ENCODE peak calls at places on chromosomes 7 and 10, in four cellular contexts. Z, O, I and Q are unnamed samples.

GRCh38 chr10:129481641-129482040 is 14.6 kb downstream of the MGMT start:
- DNase-seq in Z (no peak), O (no peak), I (no peak), Q (no peak)

GRCh38 chr7:156131881-156132280 is 319.6 kb upstream of the SHH start:
- DNase-seq in Z (no peak), O (no peak), I (no peak), Q (no peak)

GRCh38 chr10:92965314-92965713 is 95.3 kb upstream of the CYP26C1 start:
- DNase-seq in Z (peak), O (no peak), I (peak), Q (no peak)

GRCh38 chr7:1028775-1029636 is 15.3 kb upstream of the GPR146 start:
- DNase-seq in Z (peak), O (peak), I (peak), Q (peak)

GRCh38 chr7:29194206-29194593 is 375 bp upstream of the CHN2 start:
- DNase-seq in Z (no peak), O (no peak), I (no peak), Q (no peak)

GRCh38 chr10:44982114-44982460 is 3.5 kb upstream of the DEPP1 start:
- DNase-seq in Z (peak), O (peak), I (peak), Q (peak)

GRCh38 chr7:18457832-18458231 is 37.7 kb upstream of the HDAC9 start:
- DNase-seq in Z (no peak), O (no peak), I (no peak), Q (no peak)

GRCh38 chr7:96701258-96701657 is 8.4 kb downstream of the SEM1 start:
- DNase-seq in Z (no peak), O (no peak), I (no peak), Q (no peak)

GRCh38 chr7:151790826-151791379 is 86.0 kb downstream of the PRKAG2 start:
- DNase-seq in Z (no peak), O (no peak), I (no peak), Q (no peak)

GRCh38 chr10:113493195-113493594 is 59.7 kb upstream of the HABP2 start:
- DNase-seq in Z (peak), O (peak), I (no peak), Q (no peak)

GRCh38 chr7:43071604-43072003 is 40.8 kb upstream of the HECW1 start:
- DNase-seq in Z (peak), O (no peak), I (peak), Q (no peak)

GRCh38 chr7:78760620-78761355 is 692.7 kb downstream of the MAGI2 start:
- DNase-seq in Z (peak), O (no peak), I (no peak), Q (no peak)

GRCh38 chr7:85529197-85529596 is 342.3 kb upstream of the SEMA3D start:
- DNase-seq in Z (no peak), O (no peak), I (no peak), Q (no peak)

GRCh38 chr10:95841711-95842498 is 65.9 kb upstream of the CC2D2B start:
- DNase-seq in Z (peak), O (peak), I (peak), Q (no peak)

GRCh38 chr10:73601486-73601921 is 10.4 kb upstream of the USP54 start:
- DNase-seq in Z (peak), O (no peak), I (no peak), Q (no peak)

GRCh38 chr10:118924493-118924892 is 105.0 kb upstream of the NANOS1 start:
- DNase-seq in Z (no peak), O (no peak), I (no peak), Q (no peak)

GRCh38 chr7:155369766-155370165 is 72.1 kb downstream of the INSIG1 start:
- DNase-seq in Z (no peak), O (no peak), I (no peak), Q (no peak)

GRCh38 chr7:120218702-120219101 is 54.3 kb upstream of the KCND2 start:
- DNase-seq in Z (no peak), O (peak), I (no peak), Q (peak)

GRCh38 chr7:82413237-82413636 is 30.3 kb downstream of the CACNA2D1 start:
- DNase-seq in Z (no peak), O (no peak), I (no peak), Q (no peak)

GRCh38 chr10:104259999-104260774 is 5.5 kb downstream of the GSTO1 start:
- DNase-seq in Z (no peak), O (no peak), I (no peak), Q (no peak)

GRCh38 chr7:103921692-103922091 is 67.8 kb downstream of the RELN start:
- DNase-seq in Z (no peak), O (no peak), I (no peak), Q (no peak)

GRCh38 chr10:118729641-118730258 is 25.0 kb downstream of the CACUL1 start:
- DNase-seq in Z (no peak), O (no peak), I (no peak), Q (no peak)

GRCh38 chr10:5034588-5034987 is 30.9 kb upstream of the AKR1C2 start:
- DNase-seq in Z (no peak), O (no peak), I (no peak), Q (no peak)

GRCh38 chr10:11742009-11742778 is at the start of gene ECHDC3:
- DNase-seq in Z (no peak), O (peak), I (peak), Q (peak)

GRCh38 chr10:12849351-12850181 is 151.9 kb downstream of the CCDC3 start:
- DNase-seq in Z (no peak), O (no peak), I (no peak), Q (peak)

GRCh38 chr7:12062062-12062461 is 149.0 kb upstream of the TMEM106B start:
- DNase-seq in Z (no peak), O (no peak), I (no peak), Q (no peak)

GRCh38 chr7:4753610-4754432 is 21.6 kb upstream of the AP5Z1 start:
- DNase-seq in Z (peak), O (peak), I (peak), Q (peak)

GRCh38 chr10:69731184-69731583 is 70.5 kb upstream of the COL13A1 start:
- DNase-seq in Z (peak), O (no peak), I (peak), Q (no peak)

GRCh38 chr7:44995555-44996493 is 4.2 kb upstream of the CCM2 start:
- DNase-seq in Z (no peak), O (no peak), I (no peak), Q (no peak)

GRCh38 chr10:53699684-53700083 is 927.1 kb upstream of the MBL2 start:
- DNase-seq in Z (no peak), O (no peak), I (no peak), Q (no peak)

GRCh38 chr7:125661006-125661405 is 731.4 kb upstream of the POT1 start:
- DNase-seq in Z (no peak), O (no peak), I (no peak), Q (no peak)

GRCh38 chr7:152866125-152866524 is 106.6 kb downstream of the ACTR3B start:
- DNase-seq in Z (no peak), O (no peak), I (peak), Q (no peak)

GRCh38 chr10:133060466-133060865 is 27.3 kb upstream of the ADGRA1 start:
- DNase-seq in Z (no peak), O (no peak), I (no peak), Q (no peak)

GRCh38 chr10:32938554-32939061 is 19.4 kb downstream of the ITGB1 start:
- DNase-seq in Z (no peak), O (no peak), I (peak), Q (no peak)

GRCh38 chr7:111789880-111790279 is 227.6 kb upstream of the IMMP2L start:
- DNase-seq in Z (no peak), O (no peak), I (no peak), Q (no peak)

GRCh38 chr7:601573-602340 is 82.1 kb upstream of the PDGFA start:
- DNase-seq in Z (no peak), O (peak), I (no peak), Q (peak)

GRCh38 chr7:120760050-120760449 is 97.9 kb downstream of the TSPAN12 start:
- DNase-seq in Z (no peak), O (no peak), I (no peak), Q (no peak)

GRCh38 chr7:36283171-36283570 is 106.5 kb upstream of the ANLN start:
- DNase-seq in Z (no peak), O (no peak), I (no peak), Q (no peak)

GRCh38 chr7:64630496-64630895 is 35.4 kb upstream of the ZNF107 start:
- DNase-seq in Z (peak), O (no peak), I (no peak), Q (no peak)

GRCh38 chr7:12786494-12786893 is 99.1 kb downstream of the ARL4A start:
- DNase-seq in Z (no peak), O (no peak), I (no peak), Q (no peak)

GRCh38 chr10:66295602-66296001 is 630.2 kb upstream of the LRRTM3 start:
- DNase-seq in Z (no peak), O (no peak), I (no peak), Q (no peak)
- H3K27ac ChIP-seq in Z (no peak), O (no peak), I (no peak), Q (no peak)

GRCh38 chr7:106057962-106058901 is 53.9 kb downstream of the SYPL1 start:
- DNase-seq in Z (peak), O (no peak), I (no peak), Q (no peak)
- H3K27ac ChIP-seq in Z (peak), O (no peak), I (no peak), Q (no peak)

DNA sequence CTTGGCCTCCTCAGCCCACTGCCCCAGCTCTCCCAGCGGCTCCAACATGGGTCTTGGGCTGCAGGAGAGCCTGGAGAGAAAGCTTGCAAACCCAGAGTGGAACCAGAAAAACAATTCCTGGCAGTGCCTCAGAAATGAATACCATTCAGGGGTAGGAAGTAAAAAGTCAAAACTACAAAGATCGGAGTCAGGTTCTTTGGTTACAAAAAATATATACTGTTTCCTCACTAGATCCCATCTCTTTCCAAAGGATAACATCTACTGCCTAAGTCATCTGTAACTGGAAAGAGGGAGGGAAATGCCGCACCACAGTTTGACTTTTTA is 14.9 kb downstream of the CREB3L2 start:
- DNase-seq in Z (no peak), O (no peak), I (no peak), Q (no peak)
- H3K27ac ChIP-seq in Z (no peak), O (peak), I (no peak), Q (peak)

DNA sequence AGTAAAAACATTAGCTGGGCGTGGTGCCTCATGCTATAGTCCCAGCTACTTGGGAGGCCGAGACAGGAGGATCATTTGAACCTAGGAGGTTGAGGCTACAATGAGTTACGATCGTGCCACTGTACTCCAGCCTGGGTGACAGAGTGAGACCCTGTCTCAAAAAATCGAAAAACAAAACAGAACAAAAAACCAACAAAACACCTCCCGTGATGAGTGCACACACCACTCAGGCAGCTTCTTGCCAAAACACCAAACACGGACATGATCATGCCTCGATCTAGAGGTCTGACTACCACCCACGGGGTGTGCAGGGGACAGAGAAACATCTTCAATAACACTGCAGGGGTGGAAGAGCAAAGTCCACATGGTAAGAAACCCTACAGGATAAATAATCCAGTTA is 44.4 kb downstream of the AMZ1 start:
- DNase-seq in Z (no peak), O (no peak), I (no peak), Q (peak)
- H3K27ac ChIP-seq in Z (no peak), O (peak), I (no peak), Q (peak)

GRCh38 chr10:126957111-126957510 is 51.9 kb downstream of the DOCK1 start:
- DNase-seq in Z (no peak), O (no peak), I (no peak), Q (no peak)

GRCh38 chr10:126953886-126954285 is 48.7 kb downstream of the DOCK1 start:
- DNase-seq in Z (no peak), O (no peak), I (no peak), Q (no peak)

GRCh38 chr10:126956712-126957108 is 51.5 kb downstream of the DOCK1 start:
- DNase-seq in Z (no peak), O (no peak), I (no peak), Q (no peak)

GRCh38 chr10:126955934-126956711 is 50.9 kb downstream of the DOCK1 start:
- DNase-seq in Z (no peak), O (no peak), I (no peak), Q (no peak)

DNA sequence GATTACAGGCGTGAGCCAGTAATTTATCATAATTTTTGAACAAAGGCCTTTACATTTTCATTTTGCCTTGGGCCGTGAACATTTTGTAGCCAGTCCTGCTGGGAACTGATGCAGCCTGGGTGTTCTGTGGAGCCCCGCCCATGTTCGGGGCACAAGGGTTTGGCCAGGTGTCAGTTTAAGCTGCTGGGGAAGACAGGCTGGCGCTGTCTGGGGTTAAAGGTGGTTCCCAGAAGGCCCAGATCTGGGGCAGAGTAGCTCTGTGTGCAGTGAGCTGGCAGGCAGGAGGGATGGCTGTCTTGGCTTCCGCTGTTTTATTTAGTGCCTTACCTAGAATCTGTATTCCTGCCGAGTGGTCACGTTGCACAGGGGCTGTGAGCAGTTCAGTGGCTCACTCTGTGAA is 50.2 kb downstream of the DOCK1 start:
- DNase-seq in Z (no peak), O (no peak), I (no peak), Q (no peak)
- H3K27ac ChIP-seq in Z (no peak), O (no peak), I (no peak), Q (no peak)

GRCh38 chr7:48084727-48085432 is 4.2 kb upstream of the UPP1 start:
- DNase-seq in Z (peak), O (peak), I (peak), Q (peak)

GRCh38 chr7:48085433-48085791 is 3.7 kb upstream of the UPP1 start:
- DNase-seq in Z (no peak), O (no peak), I (no peak), Q (no peak)

GRCh38 chr7:48087349-48087748 is 1.7 kb upstream of the UPP1 start:
- DNase-seq in Z (peak), O (no peak), I (peak), Q (no peak)

GRCh38 chr7:48083114-48083830 is 5.8 kb upstream of the UPP1 start:
- DNase-seq in Z (peak), O (no peak), I (peak), Q (no peak)

DNA sequence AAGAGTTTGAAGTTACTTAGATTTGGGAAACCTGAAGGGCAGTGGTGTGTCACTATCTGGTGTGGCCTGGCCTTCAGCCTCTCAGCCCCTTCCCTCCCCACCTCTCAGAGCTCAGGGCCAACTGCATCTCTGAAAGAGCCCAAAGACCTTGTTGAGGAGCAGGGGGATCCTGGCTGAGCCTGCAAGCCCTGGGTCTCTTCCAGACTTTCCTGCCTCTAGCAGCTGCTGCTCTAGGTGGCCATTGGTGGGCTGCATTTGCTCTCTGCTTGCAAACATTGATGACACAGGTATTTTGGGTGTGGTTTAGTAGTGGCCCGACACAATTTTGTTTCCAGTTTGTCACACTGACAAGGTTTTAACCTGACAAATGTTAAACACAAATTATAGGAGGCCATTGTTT is 3.1 kb upstream of the UPP1 start:
- DNase-seq in Z (no peak), O (no peak), I (no peak), Q (no peak)
- H3K27ac ChIP-seq in Z (peak), O (peak), I (peak), Q (peak)

GRCh38 chr7:130962109-130962508 is 228.1 kb upstream of the KLF14 start:
- DNase-seq in Z (no peak), O (no peak), I (no peak), Q (no peak)
- H3K27ac ChIP-seq in Z (no peak), O (no peak), I (peak), Q (peak)

DNA sequence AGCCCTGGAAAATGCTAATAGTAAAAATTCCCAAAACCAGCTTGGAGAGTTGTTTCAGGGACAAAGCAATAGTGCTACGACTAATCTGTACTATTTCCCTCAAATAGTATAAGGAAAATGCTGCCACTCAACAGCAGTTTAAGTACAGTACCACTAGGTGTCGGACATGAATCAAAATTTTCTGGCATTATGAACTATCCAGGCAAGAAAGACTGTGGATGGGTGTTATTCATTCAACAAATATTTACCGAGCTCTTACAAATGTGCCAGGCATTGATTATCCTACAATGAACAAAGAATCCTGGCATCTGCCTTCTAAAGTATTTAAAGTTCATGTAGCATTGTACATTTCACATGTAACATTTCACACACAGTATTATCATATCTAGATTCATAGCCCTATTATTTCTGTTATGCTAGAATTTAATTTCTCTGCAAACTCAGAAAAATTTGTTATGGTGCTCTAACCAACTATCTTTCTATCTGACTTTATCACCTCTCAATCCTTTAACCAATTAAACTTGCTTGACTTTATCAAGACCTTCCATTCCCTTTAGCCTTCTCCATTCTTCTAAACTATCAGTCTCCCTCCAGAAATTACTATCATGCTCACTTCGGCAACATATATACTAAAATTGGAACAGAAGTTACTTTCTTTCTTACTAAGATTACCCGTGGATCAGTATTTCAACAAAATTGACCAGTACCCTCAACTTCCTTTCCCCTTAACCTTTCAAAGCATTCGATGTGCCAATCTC is 80.6 kb downstream of the ARHGAP21 start:
- DNase-seq in Z (peak), O (no peak), I (peak), Q (no peak)
- H3K27ac ChIP-seq in Z (peak), O (no peak), I (no peak), Q (no peak)

GRCh38 chr7:139656387-139656786 is 121.4 kb downstream of the HIPK2 start:
- DNase-seq in Z (no peak), O (no peak), I (no peak), Q (no peak)
- H3K27ac ChIP-seq in Z (no peak), O (no peak), I (no peak), Q (no peak)